ENCODE peak calls at places on chromosomes 12 and 14, in seven cellular contexts. Z is transverse colon, B is stomach, I is H1, Y is suprapubic skin, X is A549, A is ovary. C is an unnamed sample.

GRCh38 chr12:132806857-132807256 is 21.8 kb downstream of the GOLGA3 start:
- DNase-seq in B (no peak), Y (no peak), I (no peak), A (no peak), Z (no peak), X (no peak), C (no peak)

GRCh38 chr14:36194645-36195044 is 18.1 kb upstream of the PTCSC3 start:
- DNase-seq in Y (no peak), A (no peak), Z (no peak), B (no peak), X (no peak), I (no peak), C (no peak)

GRCh38 chr14:55092326-55092725 is 36.7 kb upstream of the LGALS3 start:
- DNase-seq in A (no peak), Z (no peak), B (no peak), Y (no peak), X (no peak), I (no peak), C (no peak)

GRCh38 chr12:106341086-106341879 is 16.3 kb upstream of the POLR3B start:
- DNase-seq in B (no peak), Z (no peak), X (no peak), I (no peak), Y (no peak), A (no peak), C (no peak)

GRCh38 chr14:48398675-48399282 is 723.4 kb upstream of the MDGA2 start:
- DNase-seq in B (no peak), X (peak), Z (no peak), A (no peak), I (no peak), Y (no peak), C (no peak)

GRCh38 chr14:100879194-100879593 is 24.3 kb downstream of the RTL1 start:
- DNase-seq in A (peak), Y (no peak), B (no peak), Z (no peak), I (no peak), X (no peak), C (no peak)

GRCh38 chr14:94062344-94062904 is 18.6 kb downstream of the DDX24 start:
- DNase-seq in I (no peak), B (no peak), Y (no peak), X (no peak), Z (no peak), A (no peak), C (peak)

GRCh38 chr14:93041830-93042229 is 73.9 kb downstream of the ITPK1 start:
- DNase-seq in I (no peak), B (no peak), X (no peak), Z (no peak), A (no peak), Y (no peak), C (no peak)

GRCh38 chr14:62301076-62301475 is 538.9 kb downstream of the SNAPC1 start:
- DNase-seq in I (no peak), X (no peak), A (no peak), Y (no peak), B (no peak), Z (no peak), C (no peak)

GRCh38 chr14:92704036-92704804 is 44.2 kb downstream of the LGMN start:
- DNase-seq in A (no peak), X (no peak), Y (no peak), I (no peak), B (peak), Z (peak), C (no peak)

GRCh38 chr14:50001146-50001998 is 108.5 kb downstream of the ARF6 start:
- DNase-seq in Y (peak), B (peak), I (peak), Z (peak), X (peak), A (no peak), C (no peak)

GRCh38 chr14:66508846-66509621 is 1.1 kb downstream of the GPHN start:
- DNase-seq in B (no peak), I (peak), Z (peak), Y (peak), A (peak), X (peak), C (no peak)

GRCh38 chr12:28887591-28887990 is 261.5 kb upstream of the FAR2 start:
- DNase-seq in X (no peak), Y (no peak), I (no peak), Z (no peak), B (no peak), A (no peak), C (no peak)

GRCh38 chr14:30985796-30986195 is 39.7 kb upstream of the AP4S1 start:
- DNase-seq in X (no peak), I (no peak), Z (no peak), Y (no peak), A (no peak), B (no peak), C (no peak)

GRCh38 chr14:26811756-26812305 is 214.0 kb upstream of the NOVA1 start:
- DNase-seq in B (no peak), Y (no peak), A (no peak), I (no peak), Z (no peak), X (no peak), C (no peak)

GRCh38 chr12:66693901-66694513 is 15.1 kb upstream of the GRIP1 start:
- DNase-seq in B (no peak), Y (no peak), Z (no peak), X (peak), I (no peak), A (no peak), C (no peak)

GRCh38 chr12:75602111-75602510 is 90.7 kb upstream of the KRR1 start:
- DNase-seq in Z (no peak), B (no peak), I (no peak), Y (no peak), X (no peak), A (no peak), C (no peak)

GRCh38 chr12:132729541-132730320 is 19.1 kb downstream of the PGAM5 start:
- DNase-seq in Z (no peak), A (no peak), B (no peak), I (no peak), X (no peak), Y (no peak), C (no peak)

GRCh38 chr14:106681161-106681955 is 1155.0 kb downstream of the TMEM121 start:
- DNase-seq in Y (no peak), I (no peak), Z (no peak), B (no peak), A (no peak), X (no peak), C (peak)

GRCh38 chr12:57737467-57738141 is 938 bp downstream of the AGAP2 start:
- DNase-seq in B (no peak), Z (no peak), I (peak), Y (peak), A (no peak), X (no peak), C (no peak)

DNA sequence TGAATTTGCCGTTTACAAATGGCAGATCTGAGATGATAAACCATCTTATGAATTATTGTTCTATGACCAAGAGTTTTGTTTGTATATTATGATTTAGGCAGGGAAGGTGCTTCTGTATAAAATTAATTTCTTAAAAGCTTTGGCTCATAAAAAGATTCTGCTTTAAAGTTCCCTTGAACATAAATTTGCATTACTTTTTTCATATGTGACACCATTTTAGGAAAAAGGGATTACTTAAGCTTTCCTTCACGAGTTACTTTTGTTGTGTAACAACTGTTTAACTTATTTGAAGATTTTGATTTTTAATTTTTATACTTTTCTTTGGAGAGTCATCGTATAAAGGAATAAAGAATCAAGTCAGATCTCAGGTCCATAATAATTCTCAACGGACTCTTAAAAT is 3.3 kb downstream of the ETNK1 start:
- DNase-seq in A (no peak), I (no peak), B (no peak), Z (no peak), Y (no peak), X (no peak), C (no peak)
- H3K27ac ChIP-seq in A (no peak), I (no peak), B (peak), Z (peak), Y (no peak), X (peak), C (no peak)

DNA sequence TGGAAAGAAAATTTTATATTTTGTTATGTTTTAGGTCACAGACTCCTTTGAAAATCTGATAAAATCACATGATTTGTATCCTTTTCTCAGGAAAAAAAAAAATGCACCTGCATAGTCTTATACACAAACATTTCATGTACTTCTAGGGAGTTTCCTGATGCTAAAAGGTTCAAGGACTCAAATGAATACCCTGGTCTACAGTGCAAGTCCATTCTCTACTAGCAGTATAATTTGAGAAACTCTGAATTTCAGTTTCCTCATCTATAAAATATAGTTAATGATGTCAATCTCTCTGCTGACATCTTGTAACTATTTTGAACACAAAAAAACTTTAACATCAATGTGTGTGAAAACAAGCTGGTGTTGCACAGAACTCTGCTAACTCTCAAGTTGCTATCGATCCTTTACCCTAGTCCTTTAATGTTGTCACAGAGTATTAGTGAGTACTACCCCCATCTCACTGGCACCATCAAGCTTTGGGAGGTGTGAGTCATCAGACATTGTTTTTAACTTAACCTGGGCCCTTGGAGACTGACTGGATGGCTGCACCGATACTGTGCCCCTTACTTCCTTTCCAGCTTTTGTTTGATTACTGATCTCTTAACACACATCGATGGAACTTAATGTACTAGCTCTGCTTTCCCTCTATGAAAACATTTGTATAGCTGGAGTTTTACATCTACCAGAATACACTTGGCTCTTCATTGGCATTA is 251.9 kb upstream of the SOX5 start:
- DNase-seq in Z (no peak), I (no peak), X (no peak), Y (no peak), B (no peak), A (no peak), C (no peak)
- H3K4me3 ChIP-seq in Z (no peak), I (no peak), X (no peak), Y (no peak), B (no peak), A (no peak), C (no peak)

GRCh38 chr12:31221566-31221945 is 104.4 kb downstream of the SINHCAF start:
- DNase-seq in Y (no peak), I (no peak), Z (no peak), A (no peak), B (no peak), X (no peak), C (peak)
- TF ChIP-seq EP300 in Y (no peak), I (no peak), Z (no peak), A (no peak), B (no peak), X (no peak), C (no peak)

GRCh38 chr12:113057565-113058485 is 1.3 kb downstream of the DTX1 start:
- DNase-seq in X (no peak), A (no peak), B (no peak), I (peak), Y (no peak), Z (no peak), C (no peak)
- H3K27ac ChIP-seq in X (no peak), A (no peak), B (no peak), I (no peak), Y (no peak), Z (no peak), C (no peak)

DNA sequence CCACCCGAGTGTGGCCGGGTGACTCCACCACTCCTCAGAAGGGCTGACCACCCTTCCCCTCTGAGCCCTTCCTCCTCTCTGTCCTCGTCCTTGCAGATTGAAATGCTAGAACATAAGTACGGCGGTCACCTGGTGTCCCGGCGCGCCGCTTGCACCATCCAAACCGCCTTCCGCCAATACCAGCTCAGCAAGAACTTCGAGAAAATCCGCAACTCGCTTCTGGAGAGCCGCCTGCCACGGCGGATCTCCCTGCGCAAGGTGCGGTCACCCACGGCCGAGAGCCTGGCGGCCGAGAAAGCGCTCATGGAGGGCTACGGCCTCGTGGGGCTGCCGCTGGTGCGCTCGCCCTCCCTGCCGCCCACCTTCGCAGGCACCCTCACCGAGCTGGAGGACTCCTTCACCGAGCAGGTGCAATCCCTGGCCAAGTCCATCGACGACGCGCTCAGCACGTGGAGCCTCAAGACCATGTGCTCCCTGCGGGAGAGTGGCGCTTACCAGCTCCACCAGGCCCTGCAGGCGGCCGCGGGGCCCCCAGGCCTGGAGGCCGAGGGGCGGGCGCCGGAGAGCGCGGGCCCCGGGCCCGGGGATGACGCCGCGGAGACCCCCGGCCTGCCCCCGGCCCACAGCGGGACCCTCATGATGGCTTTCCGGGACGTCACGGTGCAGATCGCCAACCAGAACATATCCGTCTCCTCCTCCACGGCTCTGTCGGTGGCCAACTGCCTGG is 71.8 kb downstream of the IQSEC3 start:
- DNase-seq in Z (no peak), B (no peak), X (no peak), Y (peak), A (no peak), I (no peak), C (no peak)
- H3K4me3 ChIP-seq in Z (no peak), B (peak), X (no peak), Y (peak), A (peak), I (no peak), C (peak)

GRCh38 chr14:69316449-69317391 is 56.8 kb downstream of the GALNT16 start:
- DNase-seq in Y (peak), I (peak), B (no peak), A (peak), X (peak), Z (peak), C (no peak)
- TF ChIP-seq EP300 in Y (no peak), I (no peak), B (no peak), A (no peak), X (no peak), Z (no peak), C (no peak)

GRCh38 chr12:123949118-123949774 is 23.4 kb downstream of the CCDC92 start:
- DNase-seq in I (no peak), A (no peak), B (no peak), Y (no peak), X (no peak), Z (no peak), C (no peak)
- H3K27ac ChIP-seq in I (no peak), A (no peak), B (no peak), Y (no peak), X (no peak), Z (no peak), C (no peak)

GRCh38 chr12:87815738-87816137 is 213.5 kb downstream of the C12orf50 start:
- DNase-seq in A (no peak), B (no peak), X (no peak), I (no peak), Z (no peak), Y (no peak), C (no peak)
- H3K4me3 ChIP-seq in A (no peak), B (no peak), X (no peak), I (no peak), Z (no peak), Y (no peak), C (no peak)

DNA sequence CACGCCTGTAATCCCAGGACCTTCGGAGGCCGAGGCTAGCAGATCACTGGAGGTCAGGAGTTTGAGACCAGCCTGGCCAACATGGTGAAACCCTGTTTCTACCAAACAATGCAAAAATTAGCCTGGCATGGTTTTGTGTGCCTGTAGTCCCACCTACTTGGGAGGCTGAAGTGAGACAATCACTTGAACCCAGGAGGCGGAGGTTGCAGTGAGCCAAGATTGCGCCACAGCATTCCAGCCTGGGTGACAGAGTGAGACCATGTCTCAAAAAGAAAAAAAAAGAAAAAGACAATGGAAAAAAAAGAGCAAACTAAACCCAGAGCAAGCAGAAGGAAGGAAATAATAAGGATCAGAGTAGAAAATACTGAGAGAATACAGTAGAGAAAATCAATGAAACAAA is 5.4 kb downstream of the CHURC1 start:
- DNase-seq in I (no peak), X (no peak), Z (no peak), A (no peak), Y (no peak), B (no peak), C (no peak)
- TF ChIP-seq EP300 in I (no peak), X (no peak), Z (no peak), A (no peak), Y (no peak), B (no peak), C (no peak)

GRCh38 chr14:69464829-69465228 is 19.7 kb upstream of the PLEKHD1 start:
- DNase-seq in Y (no peak), I (no peak), X (no peak), B (no peak), Z (no peak), A (no peak), C (no peak)
- H3K27ac ChIP-seq in Y (no peak), I (no peak), X (no peak), B (no peak), Z (no peak), A (no peak), C (no peak)